ENCODE peak calls at places on chromosomes 3 and 15, in four cellular contexts. One of them, this sample, is unnamed. For H3K27me3 and H3K4me1, the result is how much of the 10 kb centered on the place peaks cover.

GRCh38 chr3:39180183-39180545 is 12.2 kb downstream of the XIRP1 start:
- DNase-seq in Panc1: no peak
- DNase-seq in lung: no peak
- DNase-seq in breast epithelium: no peak
- DNase-seq in this sample: no peak

GRCh38 chr15:48680841-48681240 is 35.3 kb upstream of the FBN1 start:
- DNase-seq in breast epithelium: no peak
- DNase-seq in lung: no peak
- DNase-seq in Panc1: no peak
- DNase-seq in this sample: no peak

GRCh38 chr3:10471337-10471721 is 34.1 kb downstream of the ATP2B2 start:
- DNase-seq in lung: no peak
- DNase-seq in breast epithelium: no peak
- DNase-seq in Panc1: no peak
- DNase-seq in this sample: no peak

GRCh38 chr3:33717616-33717865 is 513 bp downstream of the CLASP2 start:
- DNase-seq in lung: peak
- DNase-seq in breast epithelium: no peak
- DNase-seq in Panc1: no peak
- DNase-seq in this sample: peak

GRCh38 chr15:31552482-31553099 is 226.0 kb downstream of the KLF13 start:
- DNase-seq in lung: no peak
- DNase-seq in breast epithelium: no peak
- DNase-seq in Panc1: no peak
- DNase-seq in this sample: no peak

GRCh38 chr3:15724446-15724845 is 73.3 kb downstream of the ANKRD28 start:
- DNase-seq in lung: no peak
- DNase-seq in breast epithelium: no peak
- DNase-seq in Panc1: no peak
- DNase-seq in this sample: no peak

GRCh38 chr3:103873897-103874545 is 1439.2 kb downstream of the ZPLD1 start:
- DNase-seq in breast epithelium: no peak
- DNase-seq in lung: no peak
- DNase-seq in Panc1: no peak
- DNase-seq in this sample: no peak

GRCh38 chr3:21729888-21730459 is 21.0 kb downstream of the ZNF385D start:
- DNase-seq in Panc1: no peak
- DNase-seq in breast epithelium: no peak
- DNase-seq in lung: no peak
- DNase-seq in this sample: no peak

GRCh38 chr15:74032046-74032445 is 37.5 kb downstream of the PML start:
- DNase-seq in Panc1: no peak
- DNase-seq in lung: no peak
- DNase-seq in breast epithelium: no peak
- DNase-seq in this sample: no peak

GRCh38 chr3:47578119-47578630 is 490 bp downstream of the CSPG5 start:
- DNase-seq in lung: no peak
- DNase-seq in breast epithelium: no peak
- DNase-seq in Panc1: no peak
- DNase-seq in this sample: no peak

GRCh38 chr3:47579875-47580274 is 1.2 kb upstream of the CSPG5 start:
- DNase-seq in breast epithelium: no peak
- DNase-seq in lung: no peak
- DNase-seq in Panc1: no peak
- DNase-seq in this sample: no peak

GRCh38 chr3:47581422-47581821 is 2.8 kb upstream of the CSPG5 start:
- DNase-seq in breast epithelium: no peak
- DNase-seq in Panc1: no peak
- DNase-seq in lung: no peak
- DNase-seq in this sample: no peak

GRCh38 chr3:47577583-47578118 is 1.0 kb downstream of the CSPG5 start:
- DNase-seq in breast epithelium: no peak
- DNase-seq in lung: no peak
- DNase-seq in Panc1: no peak
- DNase-seq in this sample: no peak

DNA sequence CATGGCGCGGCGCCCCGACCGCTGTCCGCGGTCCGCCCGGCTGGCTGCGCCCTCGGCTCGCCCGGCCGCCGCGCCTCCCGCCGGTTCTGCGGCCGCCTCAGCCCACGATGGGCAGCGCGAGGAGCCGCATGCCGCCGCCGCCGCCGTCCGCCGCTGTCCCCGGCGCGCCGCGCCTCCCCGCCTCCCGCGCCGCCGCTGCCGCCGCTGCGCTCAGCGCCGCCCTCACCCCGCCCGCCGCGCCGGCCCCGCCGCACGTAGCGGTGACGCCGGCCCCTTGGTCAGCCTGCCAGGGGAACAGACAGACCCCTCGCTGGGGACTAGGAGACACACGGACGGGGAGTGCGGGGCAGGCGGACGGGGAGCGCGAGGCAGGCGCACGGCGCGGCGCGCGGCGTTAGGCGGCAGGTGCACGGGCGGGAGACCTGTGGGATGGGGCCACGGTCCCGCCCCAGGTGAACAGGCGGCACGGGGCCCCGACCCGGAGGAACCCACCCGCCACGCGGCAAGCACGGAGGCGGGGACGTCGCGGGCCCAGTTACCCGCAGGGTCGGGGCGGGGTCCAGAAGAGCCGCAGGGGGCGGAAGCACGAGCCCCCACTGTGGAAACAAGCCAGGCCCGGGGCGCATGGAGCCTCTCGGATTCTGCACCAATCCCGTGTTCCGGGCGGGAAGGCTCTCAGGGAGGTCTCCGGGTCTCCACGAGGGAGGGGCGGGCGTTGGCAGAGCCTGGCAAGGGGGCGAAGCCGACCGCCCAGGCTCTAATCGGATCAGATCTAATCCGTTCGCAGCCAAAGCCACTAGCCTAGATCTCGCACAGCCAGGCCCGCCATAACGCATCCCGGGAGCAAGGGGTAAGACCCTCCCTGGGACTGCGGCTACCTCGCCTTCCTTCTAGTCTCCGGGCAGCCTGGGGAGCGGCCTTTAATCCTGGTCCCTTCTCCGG is at the start of gene CSPG5:
- DNase-seq in lung: no peak
- DNase-seq in Panc1: no peak
- DNase-seq in breast epithelium: no peak
- DNase-seq in this sample: peak
- H3K27me3 ChIP-seq in lung: under half
- H3K27me3 ChIP-seq in Panc1: under half
- H3K27me3 ChIP-seq in breast epithelium: under half
- H3K27me3 ChIP-seq in this sample: under half

DNA sequence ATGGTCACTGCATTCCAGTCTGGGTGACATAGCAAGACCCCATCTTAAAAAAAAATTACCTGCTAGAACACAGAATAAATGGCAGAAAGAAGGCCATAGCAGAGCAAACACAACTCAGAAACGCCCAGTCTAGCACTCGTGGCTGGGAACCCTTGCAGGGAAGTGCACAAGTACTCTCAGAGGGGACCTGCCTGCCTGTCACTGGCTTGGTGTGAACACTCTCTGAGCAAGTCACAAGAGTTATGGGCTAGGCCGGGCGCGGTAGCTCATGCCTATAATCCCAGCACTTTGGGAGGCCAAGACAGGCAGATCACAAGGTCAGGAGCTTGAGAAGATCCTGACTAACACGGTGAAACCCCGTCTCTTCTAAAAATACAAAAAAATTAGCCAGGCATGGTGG is 17.2 kb downstream of the SFMBT1 start:
- DNase-seq in breast epithelium: no peak
- DNase-seq in Panc1: no peak
- DNase-seq in lung: no peak
- DNase-seq in this sample: no peak
- H3K4me1 ChIP-seq in breast epithelium: under half
- H3K4me1 ChIP-seq in Panc1: under half
- H3K4me1 ChIP-seq in lung: under half
- H3K4me1 ChIP-seq in this sample: under half

GRCh38 chr15:40932625-40933519 is 3.7 kb downstream of the DLL4 start:
- DNase-seq in Panc1: no peak
- DNase-seq in lung: no peak
- DNase-seq in breast epithelium: no peak
- DNase-seq in this sample: no peak
- H3K27me3 ChIP-seq in Panc1: under half
- H3K27me3 ChIP-seq in lung: under half
- H3K27me3 ChIP-seq in breast epithelium: under half
- H3K27me3 ChIP-seq in this sample: under half

GRCh38 chr3:49723631-49724551 is at the start of gene GMPPB:
- DNase-seq in lung: peak
- DNase-seq in breast epithelium: peak
- DNase-seq in Panc1: peak
- DNase-seq in this sample: peak

GRCh38 chr3:49724586-49724985 is 835 bp upstream of the GMPPB start:
- DNase-seq in Panc1: no peak
- DNase-seq in breast epithelium: no peak
- DNase-seq in lung: no peak
- DNase-seq in this sample: no peak

GRCh38 chr3:49722896-49723295 is 855 bp downstream of the GMPPB start:
- DNase-seq in lung: no peak
- DNase-seq in breast epithelium: no peak
- DNase-seq in Panc1: no peak
- DNase-seq in this sample: no peak

GRCh38 chr3:49721861-49722781 is 1.6 kb downstream of the GMPPB start:
- DNase-seq in breast epithelium: no peak
- DNase-seq in lung: no peak
- DNase-seq in Panc1: no peak
- DNase-seq in this sample: no peak

GRCh38 chr3:49723301-49723630 is 485 bp downstream of the GMPPB start:
- DNase-seq in breast epithelium: peak
- DNase-seq in lung: peak
- DNase-seq in Panc1: no peak
- DNase-seq in this sample: peak
- H3K4me1 ChIP-seq in breast epithelium: under half
- H3K4me1 ChIP-seq in lung: under half
- H3K4me1 ChIP-seq in Panc1: under half
- H3K4me1 ChIP-seq in this sample: under half

GRCh38 chr3:169144271-169144670 is 519.2 kb downstream of the MECOM start:
- DNase-seq in Panc1: no peak
- DNase-seq in lung: no peak
- DNase-seq in breast epithelium: no peak
- DNase-seq in this sample: no peak

GRCh38 chr3:169145551-169145950 is 518.0 kb downstream of the MECOM start:
- DNase-seq in lung: no peak
- DNase-seq in Panc1: no peak
- DNase-seq in breast epithelium: no peak
- DNase-seq in this sample: no peak

GRCh38 chr3:169143471-169143870 is 520.0 kb downstream of the MECOM start:
- DNase-seq in Panc1: no peak
- DNase-seq in breast epithelium: no peak
- DNase-seq in lung: no peak
- DNase-seq in this sample: no peak

GRCh38 chr3:169146112-169146665 is 517.3 kb downstream of the MECOM start:
- DNase-seq in lung: peak
- DNase-seq in breast epithelium: no peak
- DNase-seq in Panc1: no peak
- DNase-seq in this sample: peak

DNA sequence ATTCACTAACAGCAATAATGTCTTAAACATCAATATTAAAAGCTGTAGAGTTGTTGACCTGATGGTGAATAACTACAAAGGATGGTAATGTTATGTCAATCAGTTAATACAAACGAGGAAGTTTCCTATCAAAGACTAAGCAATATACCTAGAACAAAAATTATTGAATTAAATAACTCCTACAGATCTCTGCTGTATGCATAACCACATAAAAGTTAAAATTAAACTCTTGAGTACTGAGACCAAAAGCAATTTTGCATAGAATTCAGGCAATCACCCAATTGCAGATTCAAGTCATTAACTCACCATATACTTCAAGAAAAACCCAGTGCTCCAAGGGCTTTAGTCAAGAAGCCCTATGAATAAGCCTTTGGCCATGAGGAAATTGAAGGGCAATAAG is 518.8 kb downstream of the MECOM start:
- DNase-seq in lung: no peak
- DNase-seq in breast epithelium: no peak
- DNase-seq in Panc1: no peak
- DNase-seq in this sample: no peak
- H3K27me3 ChIP-seq in lung: under half
- H3K27me3 ChIP-seq in breast epithelium: half or more
- H3K27me3 ChIP-seq in Panc1: half or more
- H3K27me3 ChIP-seq in this sample: half or more

GRCh38 chr3:71305246-71306206 is 278.0 kb downstream of the FOXP1 start:
- DNase-seq in Panc1: no peak
- DNase-seq in breast epithelium: peak
- DNase-seq in lung: peak
- DNase-seq in this sample: peak
- H3K4me1 ChIP-seq in Panc1: under half
- H3K4me1 ChIP-seq in breast epithelium: under half
- H3K4me1 ChIP-seq in lung: under half
- H3K4me1 ChIP-seq in this sample: half or more

DNA sequence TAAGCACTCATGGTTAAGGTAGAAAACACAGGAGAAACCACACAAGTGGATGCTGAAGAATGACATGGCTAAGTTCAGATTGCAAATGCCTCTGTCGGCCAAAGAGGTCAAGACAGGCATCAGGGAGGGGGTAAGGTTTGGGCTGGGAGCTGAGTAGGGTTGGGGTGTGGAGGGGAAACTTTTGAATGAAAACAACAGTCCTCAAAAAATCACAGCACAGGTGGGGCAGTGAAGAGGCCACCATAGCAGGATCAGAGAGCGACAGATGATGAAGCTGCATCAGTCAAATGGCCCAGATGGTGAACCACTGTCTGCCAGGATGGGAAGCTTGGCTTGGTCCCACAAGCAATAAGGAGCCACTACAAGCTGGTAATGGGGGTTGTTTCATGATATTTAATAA is 74.9 kb downstream of the ADCY5 start:
- DNase-seq in Panc1: no peak
- DNase-seq in lung: no peak
- DNase-seq in breast epithelium: no peak
- DNase-seq in this sample: no peak
- H3K27me3 ChIP-seq in Panc1: under half
- H3K27me3 ChIP-seq in lung: under half
- H3K27me3 ChIP-seq in breast epithelium: under half
- H3K27me3 ChIP-seq in this sample: under half

GRCh38 chr3:137343283-137343682 is 385.5 kb downstream of the IL20RB start:
- DNase-seq in Panc1: no peak
- DNase-seq in lung: no peak
- DNase-seq in breast epithelium: no peak
- DNase-seq in this sample: no peak
- H3K4me1 ChIP-seq in Panc1: under half
- H3K4me1 ChIP-seq in lung: under half
- H3K4me1 ChIP-seq in breast epithelium: under half
- H3K4me1 ChIP-seq in this sample: under half

DNA sequence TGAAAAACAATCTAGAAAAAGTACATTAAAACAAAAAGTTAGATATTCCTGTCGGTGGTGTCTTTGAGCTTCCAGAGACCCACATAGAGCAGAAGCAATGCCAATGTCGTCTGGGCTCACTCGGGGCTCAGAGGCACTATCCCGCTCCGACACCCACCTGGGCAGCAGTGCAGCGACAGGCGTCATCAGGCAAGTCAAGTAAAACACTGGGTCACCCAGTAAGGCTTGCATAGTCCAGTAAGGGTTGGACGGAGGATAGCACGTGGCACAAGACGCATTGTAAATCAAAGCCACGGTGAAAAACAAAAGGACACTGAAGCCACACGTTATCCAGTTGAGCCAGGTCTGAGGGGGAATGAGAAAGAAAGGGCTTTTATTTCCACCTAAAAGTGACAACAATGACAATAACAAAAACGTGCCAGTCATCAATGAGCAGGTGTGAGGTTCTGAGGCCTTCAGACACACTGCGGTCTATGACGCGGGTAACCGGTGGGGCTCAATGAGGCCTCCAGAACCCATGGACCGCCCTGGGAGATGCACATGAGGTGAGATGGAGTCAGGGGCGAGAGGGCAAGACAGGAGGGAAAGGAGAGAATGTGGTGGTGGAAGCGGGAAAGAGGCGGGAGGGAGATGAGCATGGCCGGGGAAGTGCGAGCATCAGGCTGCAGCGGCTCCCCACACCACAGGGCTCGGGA is 183.0 kb downstream of the ATP10A start:
- DNase-seq in Panc1: no peak
- DNase-seq in breast epithelium: no peak
- DNase-seq in lung: no peak
- DNase-seq in this sample: no peak
- H3K27me3 ChIP-seq in Panc1: under half
- H3K27me3 ChIP-seq in breast epithelium: under half
- H3K27me3 ChIP-seq in lung: under half
- H3K27me3 ChIP-seq in this sample: under half